ENCODE peak calls at places on chromosomes 13 and 19, in ten cellular contexts. C is esophagus squamous epithelium, X is breast epithelium, J is IMR-90, N is sigmoid colon, G is body of pancreas, H is uterus, Y is lower leg skin, R is H54, V is NB4. D is an unnamed sample.

GRCh38 chr13:32284927-32285632 is 30.1 kb downstream of the ZAR1L start:
- DNase-seq in N (no peak), J (peak; percentile 82), G (peak; percentile 36), V (no peak), Y (no peak), C (no peak), X (no peak), R (no peak), H (no peak), D (no peak)

GRCh38 chr19:511101-511841 is 4.0 kb downstream of the TPGS1 start:
- DNase-seq in X (no peak), C (no peak), Y (no peak), V (peak; percentile 74), J (peak; percentile 36), G (no peak), H (no peak), N (peak; percentile 86), R (no peak), D (peak; percentile 75)

GRCh38 chr13:42883771-42884170 is 102.4 kb downstream of the FAM216B start:
- DNase-seq in R (no peak), Y (no peak), G (peak; percentile 10), N (no peak), C (no peak), J (peak; percentile 33), X (no peak), V (peak; percentile 33), H (no peak), D (no peak)

GRCh38 chr13:114065926-114066774 is 66.3 kb downstream of the RASA3 start:
- DNase-seq in V (no peak), N (peak; percentile 82), G (no peak), J (no peak), H (no peak), X (no peak), R (no peak), C (no peak), Y (no peak), D (no peak)

GRCh38 chr19:35555301-35556005 is 8.0 kb downstream of the ATP4A start:
- DNase-seq in J (peak; percentile 35), G (peak; percentile 34), N (no peak), V (peak; percentile 38), C (no peak), Y (no peak), H (no peak), X (no peak), R (peak; percentile 67), D (peak; percentile 28)

GRCh38 chr13:106851251-106851650 is 283.3 kb upstream of the ARGLU1 start:
- DNase-seq in X (no peak), G (no peak), V (no peak), N (no peak), R (no peak), H (no peak), C (no peak), Y (no peak), J (peak; percentile 18), D (no peak)

GRCh38 chr13:97306646-97307045 is 84.5 kb downstream of the MBNL2 start:
- DNase-seq in H (no peak), Y (no peak), C (no peak), X (no peak), J (no peak), G (no peak), N (no peak), R (no peak), V (no peak), D (no peak)

GRCh38 chr13:27997904-27998522 is 9.5 kb upstream of the URAD start:
- DNase-seq in R (no peak), X (no peak), N (no peak), H (no peak), V (peak; percentile 84), G (peak; percentile 74), J (peak; percentile 28), C (no peak), Y (peak; percentile 68), D (peak; percentile 58)

GRCh38 chr13:98517576-98518310 is 59.2 kb downstream of the STK24 start:
- DNase-seq in H (no peak), V (no peak), R (no peak), N (no peak), X (no peak), J (no peak), G (no peak), C (no peak), Y (no peak), D (no peak)

DNA sequence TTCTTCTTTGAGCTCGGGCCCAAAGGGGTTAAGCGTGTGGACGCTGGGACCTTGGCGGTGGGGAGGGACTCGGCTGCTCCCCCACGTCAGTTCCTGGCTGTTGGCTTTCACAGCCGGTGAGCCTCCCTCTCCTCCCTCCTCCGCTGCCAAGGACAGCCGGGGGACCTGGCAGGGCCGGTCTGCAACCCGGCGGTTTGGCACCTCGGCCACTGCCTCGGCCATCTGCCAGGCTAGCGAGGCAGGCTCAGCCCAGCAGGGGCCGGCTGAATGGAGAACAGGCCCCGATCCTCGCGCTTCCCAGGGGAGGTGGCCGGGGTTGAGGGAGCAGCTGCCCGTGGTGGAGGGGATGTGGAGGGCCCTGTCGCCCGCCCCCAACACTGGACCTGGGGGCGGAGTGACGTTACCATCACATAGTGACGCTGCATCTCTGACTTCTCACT is 5.0 kb downstream of the TLE5 start:
- DNase-seq in J (no peak), G (peak; percentile 97), Y (peak; percentile 95), H (peak; percentile 93), C (no peak), V (no peak), N (peak; percentile 97), R (no peak), X (peak; percentile 95), D (no peak)
- TF ChIP-seq POLR2A in J (no peak), G (no peak), Y (no peak), H (no peak), C (no peak), V (no peak), N (no peak), R (no peak), X (no peak), D (no peak)

GRCh38 chr19:17243854-17244617 is 1.7 kb downstream of the NR2F6 start:
- DNase-seq in X (no peak), V (no peak), N (no peak), G (peak; percentile 70), H (peak; percentile 67), C (no peak), Y (peak; percentile 93), J (peak; percentile 20), R (peak; percentile 76), D (peak; percentile 60)
- TF ChIP-seq POLR2A in X (no peak), V (no peak), N (no peak), G (no peak), H (no peak), C (no peak), Y (no peak), J (no peak), R (peak; percentile 5), D (no peak)

DNA sequence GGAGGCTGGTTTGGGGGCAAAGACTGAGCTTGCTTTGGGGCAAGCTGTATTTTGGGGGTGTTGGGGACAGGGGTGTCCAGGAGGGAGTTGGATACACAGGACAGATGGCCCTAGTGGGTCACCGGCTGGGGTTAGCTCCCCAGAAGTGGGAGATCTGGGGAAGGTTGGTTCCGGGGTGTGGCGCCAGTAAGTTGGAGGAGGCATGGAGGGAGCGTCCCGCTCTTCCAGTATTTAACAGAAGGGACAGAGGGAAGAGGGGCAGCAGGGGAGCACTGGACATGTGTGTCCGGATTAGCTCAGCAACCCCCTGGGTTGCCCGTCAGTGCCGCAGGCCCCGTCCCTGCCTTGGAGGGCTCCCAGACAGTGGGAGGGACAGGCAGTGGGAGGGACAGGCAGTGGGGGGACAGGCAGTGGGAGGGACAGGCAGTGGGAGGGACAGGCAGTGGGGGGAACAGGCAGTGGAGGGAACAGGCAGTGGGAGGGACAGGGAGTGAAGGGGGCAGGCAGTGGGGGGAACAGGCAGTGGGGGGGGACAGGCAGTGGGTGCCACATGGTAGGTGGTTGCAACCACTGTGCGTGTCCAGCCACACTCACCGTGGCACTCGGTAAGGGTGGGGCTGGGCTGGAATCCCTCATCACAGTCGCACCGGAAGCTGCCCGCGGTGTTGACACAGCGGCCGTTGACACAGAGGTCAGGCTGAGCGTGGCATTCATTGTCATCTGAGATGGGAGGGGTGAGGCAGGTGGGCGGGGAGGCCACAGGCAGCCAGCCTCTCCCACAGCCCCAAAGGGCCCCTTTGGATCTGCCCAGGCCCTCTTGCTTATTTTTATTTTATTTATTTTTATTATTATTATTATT is 33.3 kb downstream of the CCL25 start:
- DNase-seq in G (no peak), J (no peak), N (no peak), C (no peak), X (no peak), V (peak; percentile 94), H (no peak), R (peak; percentile 26), Y (no peak), D (no peak)
- TF ChIP-seq POLR2A in G (no peak), J (no peak), N (no peak), C (no peak), X (no peak), V (no peak), H (no peak), R (no peak), Y (no peak), D (no peak)

GRCh38 chr19:18385359-18385674 is 641 bp upstream of the GDF15 start:
- DNase-seq in R (no peak), X (no peak), J (no peak), G (no peak), Y (no peak), V (no peak), H (no peak), C (no peak), N (no peak), D (no peak)

GRCh38 chr19:18384775-18385174 is 1.2 kb upstream of the GDF15 start:
- DNase-seq in R (no peak), G (peak; percentile 44), X (no peak), C (no peak), H (no peak), V (no peak), N (no peak), J (no peak), Y (no peak), D (no peak)

GRCh38 chr19:18386543-18387251 is 739 bp downstream of the GDF15 start:
- DNase-seq in Y (peak; percentile 88), N (no peak), H (no peak), G (no peak), J (peak; percentile 46), X (no peak), C (no peak), R (no peak), V (no peak), D (peak; percentile 86)

GRCh38 chr19:18387395-18387794 is 1.4 kb downstream of the GDF15 start:
- DNase-seq in J (no peak), C (no peak), N (no peak), V (no peak), G (no peak), H (no peak), X (no peak), R (no peak), Y (no peak), D (no peak)

DNA sequence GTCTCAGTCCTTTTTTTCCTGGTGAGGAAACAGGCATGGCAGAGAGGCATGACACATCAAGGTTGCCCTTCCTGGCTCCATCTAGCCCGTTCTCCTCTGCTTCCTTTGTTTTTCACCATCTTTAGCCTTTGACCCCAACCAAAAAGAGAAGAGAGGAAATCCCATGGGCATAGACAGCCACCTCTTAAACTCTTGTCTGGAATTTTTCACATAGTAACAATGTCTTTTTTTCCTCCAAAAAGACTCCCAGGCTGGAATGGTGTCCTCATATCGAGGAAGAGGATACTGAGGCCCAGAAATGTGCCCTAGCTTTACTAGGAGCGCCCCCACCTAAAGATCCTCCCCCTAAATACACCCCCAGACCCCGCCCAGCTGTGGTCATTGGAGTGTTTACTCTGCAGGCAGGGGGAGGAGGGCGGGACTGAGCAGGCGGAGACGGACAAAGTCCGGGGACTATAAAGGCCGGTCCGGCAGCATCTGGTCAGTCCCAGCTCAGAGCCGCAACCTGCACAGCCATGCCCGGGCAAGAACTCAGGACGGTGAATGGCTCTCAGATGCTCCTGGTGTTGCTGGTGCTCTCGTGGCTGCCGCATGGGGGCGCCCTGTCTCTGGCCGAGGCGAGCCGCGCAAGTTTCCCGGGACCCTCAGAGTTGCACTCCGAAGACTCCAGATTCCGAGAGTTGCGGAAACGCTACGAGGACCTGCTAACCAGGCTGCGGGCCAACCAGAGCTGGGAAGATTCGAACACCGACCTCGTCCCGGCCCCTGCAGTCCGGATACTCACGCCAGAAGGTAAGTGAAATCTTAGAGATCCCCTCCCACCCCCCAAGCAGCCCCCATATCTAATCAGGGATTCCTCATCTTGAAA is at the start of gene GDF15:
- DNase-seq in N (peak; percentile 86), C (no peak), H (peak; percentile 56), R (peak; percentile 78), V (peak; percentile 54), G (peak; percentile 95), J (peak; percentile 87), X (peak; percentile 69), Y (peak; percentile 93), D (peak; percentile 97)
- TF ChIP-seq POLR2A in N (peak; percentile 77), C (no peak), H (no peak), R (peak; percentile 55), V (no peak), G (peak; percentile 99), J (peak; percentile 98), X (peak; percentile 49), Y (no peak), D (peak; percentile 92)